ENCODE peak calls at places on chromosomes 2 and 18, in four cellular contexts. H, Y, V and R are unnamed samples.

GRCh38 chr18:70640336-70640887 is 351.6 kb downstream of the SOCS6 start:
- DNase-seq in H (no peak), Y (no peak), V (no peak), R (no peak)

GRCh38 chr18:36620801-36621200 is 208.0 kb downstream of the TPGS2 start:
- DNase-seq in H (no peak), Y (no peak), V (no peak), R (no peak)

GRCh38 chr2:134146620-134147019 is 107.3 kb upstream of the MGAT5 start:
- DNase-seq in H (no peak), Y (no peak), V (no peak), R (no peak)

GRCh38 chr2:55530539-55531081 is 11.1 kb downstream of the CFAP36 start:
- DNase-seq in H (no peak), Y (no peak), V (no peak), R (no peak)

GRCh38 chr18:48949051-48949605 is 1.6 kb downstream of the SMAD7 start:
- DNase-seq in H (peak; percentile 85), Y (peak; percentile 52), V (no peak), R (peak; percentile 84)

GRCh38 chr2:22904126-22904684 is 480.8 kb upstream of the KLHL29 start:
- DNase-seq in H (peak; percentile 55), Y (peak; percentile 62), V (peak; percentile 77), R (no peak)

GRCh38 chr2:18690342-18690741 is 101.0 kb upstream of the NT5C1B start:
- DNase-seq in H (peak; percentile 19), Y (no peak), V (no peak), R (no peak)

GRCh38 chr2:237092920-237093781 is 7.5 kb downstream of the COPS8 start:
- DNase-seq in H (no peak), Y (peak; percentile 76), V (no peak), R (no peak)

GRCh38 chr2:109160714-109161440 is 31.9 kb downstream of the SH3RF3 start:
- DNase-seq in H (no peak), Y (no peak), V (peak; percentile 49), R (no peak)

GRCh38 chr2:207885010-207885409 is 115.3 kb upstream of the FZD5 start:
- DNase-seq in H (no peak), Y (no peak), V (no peak), R (no peak)

GRCh38 chr2:98909381-98910211 is 26.4 kb downstream of the CRACDL start:
- DNase-seq in H (no peak), Y (peak; percentile 73), V (no peak), R (peak; percentile 85)

GRCh38 chr2:46601328-46601963 is 122.1 kb downstream of the TMEM247 start:
- DNase-seq in H (no peak), Y (peak; percentile 7), V (no peak), R (no peak)

GRCh38 chr2:170140561-170140960 is 37.4 kb upstream of the MYO3B start:
- DNase-seq in H (no peak), Y (no peak), V (no peak), R (no peak)

GRCh38 chr2:146004470-146004869 is 1484.6 kb upstream of the ZEB2 start:
- DNase-seq in H (no peak), Y (no peak), V (no peak), R (no peak)

GRCh38 chr2:172643142-172643541 is 87.3 kb downstream of the PDK1 start:
- DNase-seq in H (no peak), Y (no peak), V (no peak), R (no peak)

GRCh38 chr18:58845913-58846312 is 18.8 kb upstream of the ZNF532 start:
- DNase-seq in H (no peak), Y (no peak), V (no peak), R (no peak)

GRCh38 chr2:150303281-150303680 is 184.2 kb downstream of the RND3 start:
- DNase-seq in H (no peak), Y (no peak), V (no peak), R (no peak)

GRCh38 chr2:128457006-128457604 is 138.4 kb upstream of the HS6ST1 start:
- DNase-seq in H (no peak), Y (no peak), V (no peak), R (no peak)

GRCh38 chr2:171855401-171855800 is 38.6 kb downstream of the SLC25A12 start:
- DNase-seq in H (no peak), Y (no peak), V (no peak), R (no peak)

GRCh38 chr2:241067501-241068135 is 34.5 kb downstream of the MTERF4 start:
- DNase-seq in H (no peak), Y (no peak), V (peak; percentile 76), R (no peak)

GRCh38 chr2:219253753-219254589 is at the start of gene TUBA4A:
- DNase-seq in H (peak; percentile 95), Y (peak; percentile 89), V (peak; percentile 95), R (peak; percentile 88)

GRCh38 chr2:27545348-27546141 is 37.3 kb upstream of the ZNF512 start:
- DNase-seq in H (no peak), Y (no peak), V (no peak), R (no peak)

DNA sequence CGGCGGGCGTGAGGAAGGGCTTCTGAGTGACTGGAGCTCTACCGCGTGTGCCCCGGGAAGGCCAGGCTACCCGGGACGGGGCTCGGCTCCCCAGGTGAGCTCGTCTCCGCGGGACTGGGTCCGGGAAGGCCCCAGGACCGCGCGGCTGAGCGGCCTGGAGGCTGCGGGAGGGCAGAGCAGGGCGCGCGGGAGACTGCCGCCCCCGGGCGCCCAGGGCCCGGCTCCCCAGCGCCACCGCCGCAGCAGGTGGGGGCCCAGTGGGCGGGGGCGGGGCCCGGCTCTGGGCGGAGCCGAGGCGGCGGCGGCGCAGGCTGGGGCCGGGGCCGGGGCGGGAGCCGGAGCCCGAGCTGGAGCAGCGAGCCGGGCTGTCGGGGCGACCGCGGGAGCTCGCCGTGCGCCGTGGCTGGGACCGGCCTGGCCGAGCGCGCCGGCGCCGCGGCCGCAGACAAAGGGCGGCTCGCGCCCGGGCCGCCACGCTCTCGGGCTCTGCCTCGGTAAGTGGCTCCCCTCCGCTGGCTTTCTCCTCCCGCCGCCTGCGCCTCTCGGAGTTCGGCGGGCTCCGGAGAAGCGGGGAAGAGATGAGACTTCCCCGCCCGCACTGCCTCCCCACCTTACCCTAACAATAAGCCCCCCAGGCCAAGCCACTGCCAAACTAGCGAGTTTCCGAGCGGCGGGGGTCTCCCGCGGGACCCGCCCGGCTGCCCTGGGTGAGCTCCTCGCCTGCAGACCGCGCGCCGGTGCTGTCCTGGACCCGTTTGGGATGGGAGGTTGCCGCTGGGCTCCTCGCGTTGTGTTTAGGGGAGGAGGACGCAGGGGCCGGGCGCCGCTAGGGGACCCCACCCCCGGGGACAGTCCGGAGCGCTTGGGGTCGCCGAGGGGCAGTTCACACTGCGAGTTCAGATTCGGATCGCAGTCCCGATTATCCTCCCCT is at the start of gene MAPK4:
- DNase-seq in H (peak; percentile 80), Y (peak; percentile 82), V (peak; percentile 83), R (peak; percentile 37)
- H3K4me3 ChIP-seq in H (peak within 1 kb of the TSS; percentile 88), Y (peak within 1 kb of the TSS; percentile 94), V (peak within 1 kb of the TSS; percentile 31), R (peak within 1 kb of the TSS; percentile 43)

DNA sequence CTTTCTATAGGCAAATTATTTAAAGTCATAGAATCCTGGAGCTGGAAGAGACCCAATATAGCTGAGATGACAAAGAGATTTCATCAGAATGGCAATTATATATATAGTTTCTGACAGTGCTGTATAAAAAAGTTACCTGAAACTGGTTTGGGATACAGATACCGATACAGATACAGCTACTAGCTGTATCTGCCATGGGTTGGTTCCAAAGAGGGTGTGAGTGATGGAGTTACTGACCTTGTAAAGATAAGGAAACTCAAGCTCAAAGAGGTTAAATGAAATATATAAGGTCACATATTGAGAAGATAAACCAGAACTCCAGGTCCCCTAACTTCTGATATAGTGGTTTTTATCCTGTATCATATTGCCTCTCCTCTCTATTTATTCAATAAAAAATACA is 10.9 kb downstream of the PELI1 start:
- DNase-seq in H (no peak), Y (no peak), V (no peak), R (no peak)
- H3K4me3 ChIP-seq in H (no peak overlapping the region), Y (no peak overlapping the region), V (no peak overlapping the region), R (no peak overlapping the region)

DNA sequence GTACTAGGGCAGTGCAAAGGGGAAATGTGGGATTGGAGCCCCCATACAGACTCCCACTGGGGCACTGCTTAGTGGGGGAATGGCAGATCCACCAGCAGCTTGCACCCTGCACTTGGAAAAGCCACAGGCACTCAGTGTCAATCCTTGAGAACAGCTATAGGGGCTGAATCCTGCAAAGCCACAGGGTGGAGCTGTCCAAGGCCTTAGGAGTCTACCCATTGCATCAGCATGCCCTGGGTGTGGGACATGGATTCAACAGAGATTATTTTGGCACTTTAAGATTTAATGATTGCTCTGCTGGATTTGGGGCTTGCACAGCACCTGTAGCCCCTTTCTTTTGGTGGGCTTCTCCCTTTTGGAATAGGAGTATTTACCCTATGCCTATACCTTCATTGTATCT is 8.6 kb upstream of the ZNF24 start:
- DNase-seq in H (no peak), Y (no peak), V (no peak), R (no peak)
- H3K4me3 ChIP-seq in H (no peak overlapping the region), Y (no peak overlapping the region), V (no peak overlapping the region), R (no peak overlapping the region)

DNA sequence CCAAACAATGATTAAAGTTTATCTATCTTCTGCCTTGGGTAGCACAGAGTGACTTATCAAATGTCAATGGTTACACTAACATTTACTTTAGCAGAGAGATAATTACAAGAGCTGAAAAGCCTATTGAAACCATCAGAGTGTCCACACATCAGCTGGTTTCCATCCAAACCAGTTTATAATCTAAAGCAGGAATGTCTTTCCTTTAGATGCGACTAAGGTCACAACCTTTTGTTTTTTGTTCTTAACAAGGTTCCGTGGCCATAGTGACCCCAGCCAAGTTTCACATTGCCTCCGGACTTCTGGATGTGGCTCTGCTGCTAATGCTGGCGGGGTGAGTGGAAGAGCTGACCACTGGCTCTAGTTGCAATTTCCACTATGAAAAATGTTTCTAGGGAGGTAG is 58.6 kb upstream of the RMDN2 start:
- DNase-seq in H (no peak), Y (no peak), V (no peak), R (no peak)
- H3K4me3 ChIP-seq in H (no peak overlapping the region), Y (no peak overlapping the region), V (no peak overlapping the region), R (no peak overlapping the region)

GRCh38 chr18:45728341-45729010 is 4.5 kb downstream of the SLC14A1 start:
- DNase-seq in H (no peak), Y (no peak), V (no peak), R (no peak)

GRCh38 chr18:45724591-45724990 is 610 bp downstream of the SLC14A1 start:
- DNase-seq in H (no peak), Y (no peak), V (no peak), R (no peak)

GRCh38 chr18:45723921-45724320 is at the start of gene SLC14A1:
- DNase-seq in H (no peak), Y (no peak), V (no peak), R (no peak)

GRCh38 chr18:45726603-45727002 is 2.6 kb downstream of the SLC14A1 start:
- DNase-seq in H (no peak), Y (no peak), V (no peak), R (no peak)

DNA sequence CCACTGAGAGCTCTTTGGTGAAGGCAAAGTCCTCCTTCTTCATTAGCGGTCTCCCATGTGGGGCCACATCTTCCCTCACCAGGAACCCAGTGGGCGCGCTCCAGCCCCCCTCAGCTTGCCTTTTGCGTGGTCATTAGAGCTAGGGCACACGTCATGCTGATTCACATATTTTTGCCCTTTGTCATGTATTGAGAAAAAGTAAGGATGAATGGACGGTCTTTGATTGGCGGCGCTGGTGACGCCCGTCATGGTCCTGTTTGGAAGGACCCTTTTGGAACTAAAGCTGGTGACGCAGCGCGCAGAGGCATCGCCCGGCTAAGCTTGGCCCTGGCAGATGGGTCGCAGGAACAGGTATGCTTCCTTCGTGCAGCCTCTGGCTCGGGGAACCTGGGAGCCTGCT is 3.1 kb downstream of the SLC14A1 start:
- DNase-seq in H (no peak), Y (no peak), V (no peak), R (no peak)
- H3K4me3 ChIP-seq in H (no peak overlapping the region), Y (no peak overlapping the region), V (no peak overlapping the region), R (no peak overlapping the region)